ENCODE peak calls at places on chromosomes 13 and 19, in seven cellular contexts. G is neuronal stem cell; U is stimulated activated CD8-positive, alpha-beta memory T cell treated with anti-CD3 and anti-CD28 coated beads, Interleukin-4, amount 100 ng/mL, for 4 hours; Y is omental fat pad; T is GDM1; Q is WTC11; N is stimulated activated CD4-positive, alpha-beta T cell treated with anti-CD3 and anti-CD28 coated beads, Interleukin-4, amount 100 ng/mL, for 24 hours. J is an unnamed sample.
A peak's percentile ranks its signal among the peaks of the same experiment; 100 is the strongest.

GRCh38 chr13:89279374-89279773 is 1608.2 kb downstream of the SLITRK5 start:
- DNase-seq in G (no peak), U (no peak), Y (no peak), T (no peak), Q (no peak), N (no peak), J (no peak)

GRCh38 chr19:33063356-33064116 is 1.2 kb downstream of the RHPN2 start:
- DNase-seq in G (peak; percentile 12), U (no peak), Y (no peak), T (no peak), Q (peak; percentile 24), N (no peak), J (no peak)

GRCh38 chr19:53982611-53983010 is 8.8 kb upstream of the CACNG6 start:
- DNase-seq in G (no peak), U (no peak), Y (no peak), T (no peak), Q (peak; percentile 62), N (no peak), J (peak; percentile 55)

GRCh38 chr19:45754323-45754722 is 14.7 kb downstream of the SIX5 start:
- DNase-seq in G (no peak), U (no peak), Y (no peak), T (no peak), Q (no peak), N (no peak), J (no peak)

GRCh38 chr13:79776538-79776937 is 295.6 kb downstream of the NDFIP2 start:
- DNase-seq in G (no peak), U (no peak), Y (no peak), T (no peak), Q (no peak), N (no peak), J (no peak)

GRCh38 chr19:16369664-16370576 is 45.3 kb downstream of the KLF2 start:
- DNase-seq in G (no peak), U (peak; percentile 53), Y (no peak), T (no peak), Q (no peak), N (peak; percentile 55), J (no peak)

GRCh38 chr19:13823901-13824300 is 28.7 kb downstream of the ZSWIM4 start:
- DNase-seq in G (no peak), U (no peak), Y (no peak), T (no peak), Q (no peak), N (no peak), J (no peak)

GRCh38 chr19:18415177-18415867 is 3.9 kb upstream of the SSBP4 start:
- DNase-seq in G (no peak), U (no peak), Y (no peak), T (peak; percentile 91), Q (no peak), N (no peak), J (no peak)

GRCh38 chr19:4556574-4557185 is 2.8 kb downstream of the SEMA6B start:
- DNase-seq in G (no peak), U (no peak), Y (no peak), T (no peak), Q (peak; percentile 84), N (no peak), J (peak; percentile 89)

GRCh38 chr19:29528350-29528945 is 2.7 kb downstream of the VSTM2B start:
- DNase-seq in G (peak; percentile 81), U (peak; percentile 13), Y (peak; percentile 27), T (no peak), Q (peak; percentile 86), N (peak; percentile 66), J (peak; percentile 70)

GRCh38 chr13:51684076-51684475 is 99.8 kb downstream of the WDFY2 start:
- DNase-seq in G (no peak), U (no peak), Y (no peak), T (no peak), Q (no peak), N (no peak), J (no peak)

GRCh38 chr19:50043967-50044366 is 18.2 kb downstream of the ZNF473 start:
- DNase-seq in G (no peak), U (no peak), Y (no peak), T (no peak), Q (no peak), N (no peak), J (no peak)

GRCh38 chr13:90105276-90105675 is 1242.2 kb upstream of the MIR17HG start:
- DNase-seq in G (no peak), U (no peak), Y (no peak), T (no peak), Q (no peak), N (no peak), J (no peak)

GRCh38 chr13:44762946-44763345 is 186.8 kb upstream of the TSC22D1 start:
- DNase-seq in G (no peak), U (no peak), Y (no peak), T (no peak), Q (no peak), N (no peak), J (no peak)

GRCh38 chr13:27783111-27783510 is 9.2 kb upstream of the GSX1 start:
- DNase-seq in G (no peak), U (no peak), Y (no peak), T (no peak), Q (peak; percentile 38), N (no peak), J (no peak)

GRCh38 chr13:106915146-106915545 is 347.2 kb upstream of the ARGLU1 start:
- DNase-seq in G (no peak), U (no peak), Y (no peak), T (no peak), Q (no peak), N (no peak), J (no peak)

GRCh38 chr13:35891973-35892441 is 239.2 kb downstream of the DCLK1 start:
- DNase-seq in G (no peak), U (no peak), Y (no peak), T (no peak), Q (no peak), N (no peak), J (no peak)

GRCh38 chr19:7831452-7831851 is 1.4 kb downstream of the EVI5L start:
- DNase-seq in G (peak; percentile 38), U (no peak), Y (no peak), T (no peak), Q (peak; percentile 65), N (no peak), J (no peak)

GRCh38 chr19:46979103-46979769 is 40.4 kb upstream of the NPAS1 start:
- DNase-seq in G (no peak), U (no peak), Y (no peak), T (no peak), Q (no peak), N (no peak), J (no peak)

GRCh38 chr19:38869160-38869835 is 8.8 kb downstream of the RINL start:
- DNase-seq in G (no peak), U (no peak), Y (no peak), T (no peak), Q (peak; percentile 39), N (peak; percentile 27), J (no peak)

GRCh38 chr19:20472854-20473253 is 92.7 kb downstream of the ZNF737 start:
- DNase-seq in G (no peak), U (no peak), Y (no peak), T (no peak), Q (no peak), N (no peak), J (no peak)

GRCh38 chr13:35978607-35979316 is 152.4 kb downstream of the DCLK1 start:
- DNase-seq in G (peak; percentile 68), U (no peak), Y (no peak), T (peak; percentile 34), Q (peak; percentile 27), N (peak; percentile 19), J (peak; percentile 47)

GRCh38 chr19:7391218-7391670 is 42.5 kb downstream of the ARHGEF18 start:
- DNase-seq in G (no peak), U (no peak), Y (no peak), T (no peak), Q (no peak), N (no peak), J (no peak)

GRCh38 chr13:36431204-36432105 is 840 bp upstream of the CCNA1 start:
- DNase-seq in G (peak; percentile 37), U (no peak), Y (no peak), T (no peak), Q (peak; percentile 41), N (no peak), J (no peak)

GRCh38 chr13:33352023-33352422 is 66.5 kb upstream of the STARD13 start:
- DNase-seq in G (no peak), U (no peak), Y (no peak), T (no peak), Q (no peak), N (no peak), J (no peak)

GRCh38 chr13:61180245-61180644 is 235.4 kb downstream of the PCDH20 start:
- DNase-seq in G (no peak), U (no peak), Y (no peak), T (no peak), Q (no peak), N (no peak), J (no peak)

GRCh38 chr13:57740719-57741118 is 109.2 kb downstream of the PCDH17 start:
- DNase-seq in G (no peak), U (no peak), Y (no peak), T (no peak), Q (no peak), N (no peak), J (no peak)

GRCh38 chr13:21022056-21022693 is 39.2 kb downstream of the LATS2 start:
- DNase-seq in G (no peak), U (no peak), Y (no peak), T (no peak), Q (no peak), N (no peak), J (no peak)

GRCh38 chr13:74105871-74106270 is 28.3 kb downstream of the KLF12 start:
- DNase-seq in G (no peak), U (no peak), Y (no peak), T (no peak), Q (no peak), N (no peak), J (no peak)